ENCODE peak calls at places on chromosomes 2 and 18, in five cellular contexts. Z, T, S, L and P are unnamed samples.

GRCh38 chr2:70686577-70687460 is 81.2 kb downstream of the ADD2 start:
- DNase-seq in L (no peak), T (no peak), S (peak), Z (peak), P (no peak)

GRCh38 chr2:236512902-236513433 is 56.7 kb upstream of the ACKR3 start:
- DNase-seq in S (peak), Z (peak), T (peak), L (no peak), P (no peak)

GRCh38 chr2:20664431-20665260 is 2.3 kb upstream of the GDF7 start:
- DNase-seq in T (no peak), Z (no peak), L (no peak), S (no peak), P (no peak)

GRCh38 chr2:148586528-148587128 is 57.9 kb upstream of the EPC2 start:
- DNase-seq in Z (no peak), L (no peak), S (no peak), T (no peak), P (no peak)

GRCh38 chr2:118012778-118013177 is 1.1 kb downstream of the CCDC93 start:
- DNase-seq in Z (no peak), S (no peak), L (no peak), T (no peak), P (no peak)

GRCh38 chr2:138107288-138107687 is 143.0 kb downstream of the HNMT start:
- DNase-seq in L (no peak), Z (peak), S (no peak), T (no peak), P (no peak)

GRCh38 chr2:177603734-177604133 is 211.2 kb downstream of the AGPS start:
- DNase-seq in L (no peak), S (no peak), T (no peak), Z (no peak), P (no peak)

GRCh38 chr2:232550351-232551261 is at the start of the genes EIF4E2 and TIGD1:
- DNase-seq in S (peak), T (peak), L (peak), Z (peak), P (peak)

GRCh38 chr18:28781616-28782362 is 604.9 kb upstream of the CDH2 start:
- DNase-seq in S (no peak), Z (no peak), L (no peak), T (no peak), P (no peak)

GRCh38 chr2:135245055-135245454 is 193.0 kb downstream of the RAB3GAP1 start:
- DNase-seq in T (no peak), Z (peak), S (no peak), L (no peak), P (no peak)

GRCh38 chr2:64654993-64655666 is 1.4 kb upstream of the SERTAD2 start:
- DNase-seq in S (peak), Z (no peak), L (no peak), T (no peak), P (no peak)

GRCh38 chr2:127810156-127810636 is 775 bp downstream of the WDR33 start:
- DNase-seq in Z (peak), T (no peak), L (no peak), S (no peak), P (no peak)

GRCh38 chr2:153478289-153479261 is at the start of gene RPRM:
- DNase-seq in Z (peak), T (peak), L (peak), S (no peak), P (peak)

GRCh38 chr2:176399199-176399598 is 130.0 kb downstream of the MTX2 start:
- DNase-seq in Z (no peak), L (no peak), S (no peak), T (no peak), P (no peak)

GRCh38 chr18:45441110-45441842 is 174.0 kb upstream of the SLC14A2 start:
- DNase-seq in Z (no peak), S (no peak), L (no peak), T (no peak), P (peak)